ENCODE peak calls at places on chromosomes 12 and 14, in five cellular contexts. Q is psoas muscle, D is transverse colon, S is tibial artery, W is A549. V is an unnamed sample.

GRCh38 chr12:89872922-89873630 is 164.4 kb upstream of the ATP2B1 start:
- DNase-seq in D (no peak), Q (no peak), S (no peak), W (no peak), V (no peak)

GRCh38 chr12:64796205-64796845 is 28.1 kb upstream of the TBC1D30 start:
- DNase-seq in D (peak; percentile 68), W (peak; percentile 91), Q (no peak), S (no peak), V (no peak)

GRCh38 chr14:52716160-52716559 is 9.2 kb downstream of the PSMC6 start:
- DNase-seq in D (no peak), S (no peak), Q (no peak), W (no peak), V (no peak)

GRCh38 chr12:31408778-31409177 is 82.8 kb upstream of the SINHCAF start:
- DNase-seq in S (no peak), Q (no peak), W (no peak), D (no peak), V (no peak)

GRCh38 chr12:89351489-89352241 is 636 bp downstream of the DUSP6 start:
- DNase-seq in W (peak; percentile 32), D (peak; percentile 47), S (peak; percentile 74), Q (peak; percentile 70), V (peak; percentile 82)

GRCh38 chr14:38366374-38366773 is 110.5 kb upstream of the CLEC14A start:
- DNase-seq in D (no peak), S (no peak), W (no peak), Q (no peak), V (no peak)

GRCh38 chr14:103846569-103847438 is 571 bp downstream of the PPP1R13B start:
- DNase-seq in W (no peak), S (peak; percentile 73), D (peak; percentile 52), Q (peak; percentile 75), V (no peak)

GRCh38 chr14:22448905-22449611 is 140.0 kb downstream of the DAD1 start:
- DNase-seq in S (no peak), Q (peak; percentile 61), W (no peak), D (no peak), V (no peak)

GRCh38 chr14:68364823-68365222 is 428.0 kb downstream of the ZFP36L1 start:
- DNase-seq in Q (no peak), W (no peak), S (no peak), D (no peak), V (no peak)

GRCh38 chr14:87967496-87967895 is 25.5 kb downstream of the GALC start:
- DNase-seq in D (no peak), S (no peak), Q (no peak), W (no peak), V (no peak)

GRCh38 chr12:125114365-125115141 is 49.3 kb downstream of the AACS start:
- DNase-seq in Q (no peak), D (no peak), S (no peak), W (no peak), V (no peak)

GRCh38 chr12:6606331-6607131 is 648 bp downstream of the CHD4 start:
- DNase-seq in S (peak; percentile 90), Q (peak; percentile 88), D (peak; percentile 72), W (peak; percentile 62), V (peak; percentile 87)

GRCh38 chr14:92563359-92563758 is 49.8 kb downstream of the RIN3 start:
- DNase-seq in W (no peak), Q (no peak), S (no peak), D (no peak), V (no peak)

GRCh38 chr12:89230376-89231101 is 121.8 kb downstream of the DUSP6 start:
- DNase-seq in S (no peak), D (no peak), W (no peak), Q (no peak), V (no peak)

GRCh38 chr12:132323171-132324010 is 6.0 kb downstream of the GALNT9 start:
- DNase-seq in Q (peak; percentile 49), W (no peak), D (no peak), S (no peak), V (no peak)

GRCh38 chr12:95859344-95859816 is 628 bp downstream of the SNRPF start:
- DNase-seq in S (no peak), D (no peak), W (peak; percentile 50), Q (no peak), V (no peak)

GRCh38 chr12:104707179-104707578 is 250.4 kb downstream of the CHST11 start:
- DNase-seq in W (no peak), D (no peak), S (no peak), Q (no peak), V (no peak)

GRCh38 chr12:11991604-11992003 is 79.1 kb upstream of the BCL2L14 start:
- DNase-seq in W (no peak), Q (no peak), S (no peak), D (no peak), V (no peak)

GRCh38 chr12:4563336-4563735 is 1.3 kb downstream of the DYRK4 start:
- DNase-seq in W (no peak), Q (no peak), S (no peak), D (no peak), V (no peak)

GRCh38 chr12:4567073-4567881 is 5.3 kb downstream of the DYRK4 start:
- DNase-seq in S (no peak), W (no peak), D (no peak), Q (no peak), V (no peak)

GRCh38 chr12:4566474-4566873 is 4.5 kb downstream of the DYRK4 start:
- DNase-seq in Q (no peak), D (no peak), S (no peak), W (no peak), V (no peak)

GRCh38 chr12:4564819-4565218 is 2.8 kb downstream of the DYRK4 start:
- DNase-seq in W (no peak), S (no peak), Q (no peak), D (no peak), V (no peak)

GRCh38 chr12:4562034-4562657 is at the start of gene DYRK4:
- DNase-seq in Q (peak; percentile 82), S (peak; percentile 80), D (peak; percentile 92), W (no peak), V (no peak)
- H3K4me3 ChIP-seq in Q (peak within 1 kb of the TSS; percentile 51), S (peak within 1 kb of the TSS; percentile 27), D (no peak within 1 kb of the TSS), W (no peak within 1 kb of the TSS), V (peak within 1 kb of the TSS; percentile 67)

DNA sequence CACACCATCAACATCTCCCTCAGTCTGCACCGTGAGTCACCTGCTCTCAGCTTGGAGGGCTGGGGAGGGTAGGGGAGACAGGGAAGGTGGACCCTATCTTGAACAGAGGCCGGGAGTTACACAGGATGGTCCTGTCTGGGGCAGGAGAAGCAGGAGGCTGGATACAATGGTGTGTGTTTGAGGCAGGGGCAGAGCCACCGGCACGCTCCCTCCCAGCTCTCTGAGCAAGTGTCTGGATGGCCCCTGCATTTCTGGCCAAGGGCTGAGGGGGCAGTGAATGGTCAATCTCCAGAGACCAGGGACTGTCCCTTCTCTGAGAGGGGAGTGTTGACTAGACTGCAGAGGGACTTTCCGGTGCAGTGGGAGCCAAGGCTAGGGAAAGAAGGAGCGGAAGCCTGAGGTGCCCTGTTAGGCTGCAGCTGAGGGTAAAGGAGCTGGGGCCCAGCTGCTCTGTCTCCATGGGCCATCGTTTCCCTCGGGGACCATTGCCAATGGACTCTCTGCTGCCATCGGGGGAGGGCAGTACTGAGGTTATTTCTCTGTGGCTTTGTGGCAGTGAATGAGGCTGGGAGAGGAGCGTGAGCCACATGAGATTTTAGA is 1.9 kb downstream of the LRP1-AS start:
- DNase-seq in W (no peak), S (no peak), D (no peak), Q (no peak), V (no peak)
- H3K27ac ChIP-seq in W (no peak overlapping the region), S (peak overlapping the region; percentile 73), D (peak overlapping the region; percentile 87), Q (peak overlapping the region; percentile 16), V (peak overlapping the region; percentile 40)

GRCh38 chr12:123075591-123076171 is 75.2 kb downstream of the PITPNM2 start:
- DNase-seq in S (no peak), D (peak; percentile 33), Q (no peak), W (no peak), V (no peak)

GRCh38 chr12:123078114-123078465 is 72.8 kb downstream of the PITPNM2 start:
- DNase-seq in Q (no peak), W (no peak), D (no peak), S (no peak), V (no peak)

GRCh38 chr12:123078531-123079123 is 72.3 kb downstream of the PITPNM2 start:
- DNase-seq in D (no peak), S (no peak), Q (no peak), W (no peak), V (no peak)

GRCh38 chr12:123076604-123077297 is 74.1 kb downstream of the PITPNM2 start:
- DNase-seq in Q (no peak), S (no peak), W (no peak), D (no peak), V (no peak)

GRCh38 chr12:123077298-123078113 is 73.4 kb downstream of the PITPNM2 start:
- DNase-seq in Q (no peak), D (no peak), W (no peak), S (no peak), V (no peak)
- TF ChIP-seq CTCF in Q (no peak), D (no peak), W (no peak), S (no peak), V (no peak)

GRCh38 chr12:112105891-112106290 is 2.7 kb downstream of the NAA25 start:
- DNase-seq in W (no peak), D (no peak), S (no peak), Q (no peak), V (no peak)
- H3K4me3 ChIP-seq in W (no peak overlapping the region), D (no peak overlapping the region), S (no peak overlapping the region), Q (peak overlapping the region; percentile 15), V (no peak overlapping the region)

GRCh38 chr12:112806721-112807120 is 15.2 kb downstream of the RPH3A start:
- DNase-seq in D (no peak), Q (no peak), S (no peak), W (no peak), V (no peak)

GRCh38 chr12:112808176-112808575 is 16.6 kb downstream of the RPH3A start:
- DNase-seq in W (no peak), Q (no peak), S (no peak), D (no peak), V (no peak)

GRCh38 chr12:112807452-112807851 is 15.9 kb downstream of the RPH3A start:
- DNase-seq in W (no peak), Q (no peak), S (no peak), D (no peak), V (no peak)

GRCh38 chr12:112810235-112810917 is 18.8 kb downstream of the RPH3A start:
- DNase-seq in W (no peak), Q (no peak), S (no peak), D (no peak), V (no peak)

DNA sequence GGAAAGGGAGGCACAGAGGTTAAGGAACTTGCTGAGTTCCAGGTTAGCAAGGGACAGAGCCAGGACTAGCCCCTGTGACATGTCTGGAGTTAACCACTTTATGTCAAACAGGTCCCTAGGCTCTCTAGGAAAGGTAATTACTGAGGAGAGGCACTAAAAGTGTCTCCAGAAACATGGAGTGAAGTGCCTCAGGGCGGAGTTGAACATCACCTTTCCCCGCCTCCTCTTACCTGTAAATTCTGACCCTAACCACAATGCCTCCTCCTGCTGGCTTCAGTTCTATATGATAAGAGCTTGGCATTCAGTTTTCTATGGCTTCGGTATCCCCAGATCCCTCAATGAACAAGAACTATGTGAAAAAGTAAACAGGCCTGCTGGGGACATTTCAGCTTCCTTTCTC is 18.1 kb downstream of the RPH3A start:
- DNase-seq in Q (no peak), S (no peak), W (no peak), D (no peak), V (no peak)
- H3K27ac ChIP-seq in Q (no peak overlapping the region), S (no peak overlapping the region), W (no peak overlapping the region), D (no peak overlapping the region), V (no peak overlapping the region)

DNA sequence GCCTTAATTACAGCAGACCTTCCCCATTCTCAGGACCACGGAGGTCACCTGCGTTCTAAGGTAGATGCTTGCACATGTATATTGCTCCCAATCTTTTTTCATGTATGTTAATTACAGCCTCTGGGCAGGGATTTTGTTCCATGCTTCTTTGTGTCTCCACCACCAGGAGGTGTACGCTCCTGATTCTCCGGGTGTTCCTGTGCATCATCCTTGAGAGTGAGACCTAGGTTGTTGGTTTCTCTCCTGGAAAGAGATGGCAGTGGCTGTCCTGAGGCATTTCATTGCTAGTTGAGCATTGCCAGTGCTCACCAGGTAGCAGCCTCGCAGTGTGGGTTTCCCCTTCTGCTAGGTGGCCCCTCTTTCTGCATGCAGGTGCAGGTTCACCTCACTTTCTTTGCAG is 52.8 kb downstream of the KCNK13 start:
- DNase-seq in S (no peak), W (peak; percentile 11), D (no peak), Q (no peak), V (no peak)
- TF ChIP-seq CTCF in S (no peak), W (no peak), D (no peak), Q (no peak), V (no peak)